ENCODE peak calls at places on chromosomes 12 and 14, in eight cellular contexts. I, U, X, C, G, E, O and R are unnamed samples.

GRCh38 chr12:85002778-85003296 is 33.2 kb downstream of the TSPAN19 start:
- DNase-seq in I (no peak), U (no peak), X (no peak), C (no peak), G (no peak), E (no peak), O (no peak), R (no peak)

GRCh38 chr14:97634786-97635185 is 837.6 kb downstream of the VRK1 start:
- DNase-seq in I (no peak), U (no peak), X (peak; percentile 68), C (no peak), G (no peak), E (no peak), O (peak; percentile 11), R (no peak)

GRCh38 chr12:108783446-108783845 is 52.1 kb upstream of the CORO1C start:
- DNase-seq in I (no peak), U (no peak), X (no peak), C (no peak), G (no peak), E (no peak), O (no peak), R (no peak)

GRCh38 chr14:74551903-74552371 is 58.4 kb downstream of the ISCA2 start:
- DNase-seq in I (no peak), U (no peak), X (no peak), C (no peak), G (no peak), E (no peak), O (no peak), R (no peak)

GRCh38 chr14:88228519-88229236 is 94.4 kb downstream of the KCNK10 start:
- DNase-seq in I (peak; percentile 2), U (no peak), X (no peak), C (no peak), G (no peak), E (no peak), O (no peak), R (no peak)

GRCh38 chr12:102232446-102232845 is 34.8 kb upstream of the PMCH start:
- DNase-seq in I (peak; percentile 77), U (peak; percentile 3), X (no peak), C (no peak), G (no peak), E (no peak), O (no peak), R (no peak)

GRCh38 chr12:14691560-14691959 is 4.8 kb downstream of the GUCY2C start:
- DNase-seq in I (peak; percentile 3), U (no peak), X (no peak), C (no peak), G (no peak), E (no peak), O (no peak), R (peak; percentile 59)

GRCh38 chr14:77043984-77044485 is 15.5 kb upstream of the IRF2BPL start:
- DNase-seq in I (no peak), U (no peak), X (no peak), C (no peak), G (no peak), E (no peak), O (no peak), R (no peak)

GRCh38 chr12:113348849-113349536 is 9.4 kb upstream of the PLBD2 start:
- DNase-seq in I (no peak), U (no peak), X (no peak), C (no peak), G (no peak), E (no peak), O (no peak), R (no peak)

GRCh38 chr14:68392393-68393085 is 400.3 kb downstream of the ZFP36L1 start:
- DNase-seq in I (no peak), U (no peak), X (no peak), C (no peak), G (no peak), E (no peak), O (no peak), R (peak; percentile 79)

GRCh38 chr12:95202691-95203476 is 14.4 kb downstream of the FGD6 start:
- DNase-seq in I (peak; percentile 37), U (peak; percentile 26), X (no peak), C (no peak), G (no peak), E (no peak), O (no peak), R (no peak)

GRCh38 chr12:114918535-114919233 is 234.7 kb upstream of the TBX3 start:
- DNase-seq in I (peak; percentile 96), U (peak; percentile 61), X (no peak), C (no peak), G (peak; percentile 79), E (no peak), O (peak; percentile 97), R (no peak)

GRCh38 chr12:59929091-59929490 is 333.3 kb downstream of the SLC16A7 start:
- DNase-seq in I (peak; percentile 83), U (peak; percentile 13), X (no peak), C (no peak), G (no peak), E (no peak), O (peak; percentile 55), R (no peak)

GRCh38 chr14:85420278-85420677 is 109.7 kb upstream of the FLRT2 start:
- DNase-seq in I (no peak), U (no peak), X (no peak), C (no peak), G (no peak), E (no peak), O (no peak), R (no peak)

GRCh38 chr12:118042091-118042490 is 18.9 kb downstream of the WSB2 start:
- DNase-seq in I (no peak), U (no peak), X (no peak), C (no peak), G (no peak), E (no peak), O (no peak), R (no peak)

GRCh38 chr14:44820230-44820964 is 141.3 kb downstream of the KLHL28 start:
- DNase-seq in I (no peak), U (no peak), X (no peak), C (no peak), G (no peak), E (no peak), O (no peak), R (no peak)

GRCh38 chr12:76080729-76081415 is 3.6 kb downstream of the NAP1L1 start:
- DNase-seq in I (no peak), U (no peak), X (no peak), C (no peak), G (no peak), E (no peak), O (peak; percentile 37), R (no peak)

GRCh38 chr14:84555493-84555892 is 974.5 kb upstream of the FLRT2 start:
- DNase-seq in I (no peak), U (no peak), X (no peak), C (no peak), G (no peak), E (no peak), O (no peak), R (no peak)

DNA sequence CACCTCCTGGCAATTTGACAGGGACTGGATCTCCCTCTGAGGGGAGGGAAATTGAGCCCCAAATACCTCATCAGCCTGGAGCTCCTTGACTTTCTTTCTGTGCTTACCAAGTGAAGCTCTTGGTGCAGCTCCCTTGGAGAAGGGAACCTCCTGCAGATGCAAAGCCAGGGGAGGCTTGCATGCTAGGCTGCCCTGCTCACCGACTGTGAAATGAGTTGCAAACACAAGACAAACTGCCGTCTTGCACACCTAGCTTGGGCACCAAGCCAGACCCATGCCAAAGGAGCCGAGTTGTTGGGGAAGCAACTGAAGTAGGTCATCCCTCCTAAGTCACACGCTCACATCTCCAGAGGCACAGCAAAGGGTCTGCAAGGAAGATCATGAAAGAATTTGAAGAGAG is 95.2 kb downstream of the GTF2A1 start:
- DNase-seq in I (no peak), U (no peak), X (no peak), C (no peak), G (no peak), E (no peak), O (no peak), R (no peak)
- H3K4me3 ChIP-seq in I (no peak overlapping the region), U (no peak overlapping the region), X (no peak overlapping the region), C (no peak overlapping the region), G (no peak overlapping the region), E (no peak overlapping the region), O (no peak overlapping the region), R (no peak overlapping the region)

DNA sequence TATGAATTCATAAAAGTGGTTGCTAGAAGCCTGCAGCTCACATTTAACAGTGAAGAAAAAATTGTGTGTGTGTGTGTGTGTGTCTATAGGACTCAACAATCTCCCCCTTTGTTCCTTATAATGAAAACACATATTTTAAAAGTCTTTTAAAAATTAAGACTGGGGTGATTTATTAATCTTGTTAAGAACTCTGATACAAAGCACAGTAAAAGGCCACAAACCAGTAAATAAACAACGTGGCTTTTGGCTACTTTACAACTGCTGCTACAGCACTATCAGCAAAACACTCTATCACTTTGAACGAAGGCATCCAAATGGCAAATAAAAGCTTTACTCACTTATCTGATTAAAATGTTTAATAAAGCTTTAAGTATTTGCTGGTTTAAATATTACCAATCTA is 614 bp upstream of the VCPKMT start:
- DNase-seq in I (peak; percentile 14), U (no peak), X (no peak), C (no peak), G (no peak), E (no peak), O (no peak), R (no peak)
- H3K4me3 ChIP-seq in I (peak overlapping the region; percentile 30), U (no peak overlapping the region), X (peak overlapping the region; percentile 69), C (peak overlapping the region; percentile 40), G (peak overlapping the region; percentile 92), E (no peak overlapping the region), O (peak overlapping the region; percentile 71), R (peak overlapping the region; percentile 70)

GRCh38 chr12:93363854-93364297 is 13.8 kb upstream of the NUDT4 start:
- DNase-seq in I (no peak), U (no peak), X (no peak), C (no peak), G (no peak), E (no peak), O (no peak), R (no peak)

GRCh38 chr12:93356214-93356613 is 21.5 kb upstream of the NUDT4 start:
- DNase-seq in I (no peak), U (no peak), X (no peak), C (no peak), G (no peak), E (no peak), O (no peak), R (no peak)

GRCh38 chr12:93361159-93361919 is 16.4 kb upstream of the NUDT4 start:
- DNase-seq in I (peak; percentile 20), U (peak; percentile 67), X (no peak), C (no peak), G (no peak), E (no peak), O (no peak), R (no peak)

GRCh38 chr12:93358058-93358457 is 19.7 kb upstream of the NUDT4 start:
- DNase-seq in I (no peak), U (no peak), X (no peak), C (no peak), G (no peak), E (no peak), O (no peak), R (no peak)

GRCh38 chr12:93358821-93359220 is 18.9 kb upstream of the NUDT4 start:
- DNase-seq in I (no peak), U (peak; percentile 18), X (no peak), C (no peak), G (no peak), E (no peak), O (no peak), R (no peak)
- H3K4me3 ChIP-seq in I (no peak overlapping the region), U (no peak overlapping the region), X (no peak overlapping the region), C (no peak overlapping the region), G (no peak overlapping the region), E (no peak overlapping the region), O (no peak overlapping the region), R (no peak overlapping the region)

DNA sequence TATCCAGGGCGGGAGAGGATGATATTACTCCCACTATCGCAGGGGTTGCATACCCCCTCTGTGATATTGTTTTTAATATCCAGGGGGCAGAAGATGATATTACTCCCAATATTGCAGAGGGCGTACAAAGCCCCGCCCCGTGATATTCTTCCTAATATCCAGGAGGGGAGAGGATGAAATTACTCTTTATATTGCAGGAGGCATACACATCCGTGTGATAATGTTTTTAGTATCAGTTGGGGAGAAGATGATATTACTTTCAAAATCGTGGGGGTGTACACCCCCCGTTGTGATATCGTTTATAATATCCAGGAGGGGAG is 52.9 kb upstream of the OXA1L start:
- DNase-seq in I (no peak), U (no peak), X (no peak), C (no peak), G (no peak), E (no peak), O (no peak), R (no peak)
- H3K4me3 ChIP-seq in I (peak overlapping the region; percentile 44), U (no peak overlapping the region), X (peak overlapping the region; percentile 7), C (peak overlapping the region; percentile 39), G (peak overlapping the region; percentile 31), E (no peak overlapping the region), O (peak overlapping the region; percentile 61), R (peak overlapping the region; percentile 54)